ENCODE peak calls at places on chromosome 20, in five cellular contexts. S is K562, G is H1, H is HepG2, N is IMR-90. L is an unnamed sample.

GRCh38 chr20:63652192-63652980 is 838 bp downstream of the STMN3 start:
- DNase-seq in G (peak), H (peak), N (no peak), S (peak), L (no peak)

GRCh38 chr20:21432911-21433310 is 35.6 kb upstream of the NKX2-4 start:
- DNase-seq in G (no peak), H (no peak), N (no peak), S (no peak), L (no peak)

GRCh38 chr20:24612799-24613775 is 143.7 kb downstream of the SYNDIG1 start:
- DNase-seq in S (no peak), H (no peak), N (peak), G (no peak), L (no peak)

GRCh38 chr20:37288091-37288490 is 1.4 kb upstream of the MANBAL start:
- DNase-seq in H (no peak), N (no peak), S (no peak), G (no peak), L (no peak)

GRCh38 chr20:47071646-47072185 is 177.1 kb downstream of the EYA2 start:
- DNase-seq in H (no peak), G (no peak), S (no peak), N (no peak), L (no peak)

GRCh38 chr20:63054695-63055240 is 48.0 kb upstream of the BHLHE23 start:
- DNase-seq in H (no peak), S (no peak), G (peak), N (no peak), L (no peak)

GRCh38 chr20:1177680-1178079 is 7.1 kb downstream of the TMEM74B start:
- DNase-seq in H (peak), S (peak), N (peak), G (peak), L (peak)

GRCh38 chr20:22617160-22617559 is 32.8 kb upstream of the FOXA2 start:
- DNase-seq in N (no peak), S (no peak), H (peak), G (peak), L (peak)

GRCh38 chr20:18984238-18985200 is 170.9 kb downstream of the SCP2D1 start:
- DNase-seq in G (no peak), H (no peak), S (peak), N (no peak), L (no peak)

GRCh38 chr20:1734269-1734858 is 76.8 kb upstream of the SIRPG start:
- DNase-seq in H (peak), S (no peak), G (no peak), N (no peak), L (peak)

GRCh38 chr20:1935696-1936366 is 40.6 kb downstream of the SIRPA start:
- DNase-seq in S (no peak), N (no peak), H (no peak), G (no peak), L (no peak)

GRCh38 chr20:43188234-43188653 is 1.5 kb downstream of the PTPRT start:
- DNase-seq in G (peak), S (no peak), H (no peak), N (no peak), L (no peak)

GRCh38 chr20:17619351-17620093 is 49.6 kb downstream of the DSTN start:
- DNase-seq in H (no peak), G (no peak), N (no peak), S (no peak), L (no peak)

GRCh38 chr20:9417665-9418064 is 96.7 kb upstream of the LAMP5 start:
- DNase-seq in S (no peak), H (no peak), G (no peak), N (peak), L (no peak)

GRCh38 chr20:11229772-11230171 is 556.0 kb upstream of the JAG1 start:
- DNase-seq in S (no peak), N (peak), G (no peak), H (no peak), L (peak)

GRCh38 chr20:46210672-46211330 is 92.7 kb downstream of the CD40 start:
- DNase-seq in N (no peak), G (no peak), H (no peak), S (no peak), L (no peak)

GRCh38 chr20:51193066-51193772 is 170.3 kb upstream of the KCNG1 start:
- DNase-seq in G (no peak), S (no peak), H (no peak), N (peak), L (no peak)

GRCh38 chr20:8853805-8854338 is 215.0 kb upstream of the PLCB4 start:
- DNase-seq in S (peak), N (peak), G (no peak), H (peak), L (peak)

GRCh38 chr20:47499053-47499452 is 2.6 kb upstream of the NCOA3 start:
- DNase-seq in G (no peak), H (no peak), N (no peak), S (no peak), L (no peak)

GRCh38 chr20:15916623-15917022 is 656.6 kb downstream of the KIF16B start:
- DNase-seq in G (no peak), N (no peak), H (no peak), S (no peak), L (no peak)

GRCh38 chr20:9068896-9069663 is at the start of gene PLCB4:
- DNase-seq in G (peak), S (peak), H (no peak), N (peak), L (peak)

GRCh38 chr20:62929051-62929538 is 2.8 kb upstream of the DIDO1 start:
- DNase-seq in G (peak), S (peak), N (peak), H (peak), L (no peak)

GRCh38 chr20:38856570-38856969 is 51.1 kb downstream of the PPP1R16B start:
- DNase-seq in S (no peak), H (no peak), N (no peak), G (no peak), L (no peak)

GRCh38 chr20:34185766-34186620 is 55.2 kb upstream of the ASIP start:
- DNase-seq in S (no peak), N (no peak), G (no peak), H (no peak), L (no peak)
- TF ChIP-seq MAFK in S (no peak), N (no peak), G (no peak), H (no peak), L (no peak)

DNA sequence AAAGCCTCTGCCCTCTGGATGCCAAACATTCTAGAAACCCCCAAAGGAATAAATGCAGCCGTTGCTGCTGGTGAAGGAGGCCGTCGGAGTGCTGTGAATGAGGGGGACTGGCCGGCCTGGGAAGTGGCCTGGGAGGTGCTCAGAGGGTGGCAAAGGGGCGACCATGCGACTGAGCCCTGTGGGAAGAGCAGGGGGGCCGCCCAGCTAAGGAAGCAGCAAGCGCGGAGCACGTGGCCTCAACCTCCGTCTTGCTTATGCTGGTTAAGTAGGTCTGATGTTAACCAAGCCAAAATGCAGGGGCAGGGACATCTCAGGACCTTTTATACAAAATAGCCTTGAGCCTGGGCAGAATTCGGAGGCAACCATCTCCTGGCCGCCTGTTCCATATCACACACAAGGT is 381.5 kb downstream of the TAF4 start:
- DNase-seq in H (no peak), N (no peak), S (no peak), G (no peak), L (no peak)
- TF ChIP-seq RAD21 in H (no peak), N (no peak), S (no peak), G (no peak), L (no peak)

DNA sequence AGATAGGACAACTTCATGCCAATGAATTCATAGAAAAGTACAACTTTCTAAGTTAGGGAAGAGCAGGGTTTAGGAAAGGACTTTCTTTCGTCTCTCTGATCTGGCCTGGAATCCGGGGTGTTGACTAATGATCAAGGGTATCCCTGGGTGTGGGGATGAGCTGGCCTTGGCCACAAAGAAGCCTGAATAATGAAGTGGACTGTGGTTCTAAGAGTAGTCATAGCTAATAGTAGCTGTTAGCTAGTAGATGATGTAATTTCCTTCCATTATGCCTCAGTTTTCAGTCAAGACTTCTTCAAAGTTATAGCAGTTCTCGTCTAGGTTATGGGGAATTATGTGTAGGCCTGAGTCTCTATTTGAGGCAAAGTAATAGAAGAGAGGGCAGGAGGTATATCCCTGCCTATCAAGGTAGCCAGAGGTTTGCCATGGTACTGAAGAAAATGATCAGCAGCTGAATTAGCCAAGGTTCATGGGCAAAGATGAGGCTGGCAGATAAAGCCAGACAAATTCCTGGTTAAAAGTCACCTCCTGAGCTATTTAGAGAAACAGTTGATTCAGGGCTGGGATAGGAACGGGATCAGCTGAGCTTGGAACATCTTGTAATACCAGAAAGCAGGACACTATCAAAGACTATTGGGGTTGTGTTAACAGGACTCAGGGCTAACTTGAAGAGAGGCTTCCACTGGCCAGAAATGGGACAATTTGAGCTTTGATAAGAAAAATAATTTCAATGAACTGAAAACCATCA is 18.7 kb upstream of the TRPC4AP start:
- DNase-seq in G (no peak), H (no peak), N (peak), S (no peak), L (no peak)
- TF ChIP-seq MAFK in G (no peak), H (no peak), N (no peak), S (no peak), L (no peak)

GRCh38 chr20:49366687-49367086 is 88.8 kb upstream of the ZNFX1 start:
- DNase-seq in S (no peak), G (no peak), N (no peak), H (no peak), L (no peak)

GRCh38 chr20:49372095-49372734 is 94.4 kb upstream of the ZNFX1 start:
- DNase-seq in H (no peak), G (no peak), N (no peak), S (no peak), L (no peak)

GRCh38 chr20:49367113-49367512 is 89.3 kb upstream of the ZNFX1 start:
- DNase-seq in H (no peak), N (no peak), G (no peak), S (no peak), L (no peak)

GRCh38 chr20:49368596-49368995 is 90.7 kb upstream of the ZNFX1 start:
- DNase-seq in H (no peak), G (no peak), S (no peak), N (no peak), L (no peak)
- TF ChIP-seq RAD21 in H (no peak), G (no peak), S (no peak), N (no peak), L (no peak)

GRCh38 chr20:61189534-61189933 is 62.5 kb upstream of the CDH4 start:
- DNase-seq in S (no peak), H (no peak), G (no peak), N (no peak), L (no peak)

GRCh38 chr20:61184194-61184593 is 67.9 kb upstream of the CDH4 start:
- DNase-seq in N (no peak), S (no peak), H (no peak), G (no peak), L (no peak)

GRCh38 chr20:61185181-61185580 is 66.9 kb upstream of the CDH4 start:
- DNase-seq in H (no peak), N (no peak), S (no peak), G (no peak), L (no peak)

GRCh38 chr20:61186771-61187170 is 65.3 kb upstream of the CDH4 start:
- DNase-seq in H (no peak), S (no peak), N (peak), G (no peak), L (no peak)

DNA sequence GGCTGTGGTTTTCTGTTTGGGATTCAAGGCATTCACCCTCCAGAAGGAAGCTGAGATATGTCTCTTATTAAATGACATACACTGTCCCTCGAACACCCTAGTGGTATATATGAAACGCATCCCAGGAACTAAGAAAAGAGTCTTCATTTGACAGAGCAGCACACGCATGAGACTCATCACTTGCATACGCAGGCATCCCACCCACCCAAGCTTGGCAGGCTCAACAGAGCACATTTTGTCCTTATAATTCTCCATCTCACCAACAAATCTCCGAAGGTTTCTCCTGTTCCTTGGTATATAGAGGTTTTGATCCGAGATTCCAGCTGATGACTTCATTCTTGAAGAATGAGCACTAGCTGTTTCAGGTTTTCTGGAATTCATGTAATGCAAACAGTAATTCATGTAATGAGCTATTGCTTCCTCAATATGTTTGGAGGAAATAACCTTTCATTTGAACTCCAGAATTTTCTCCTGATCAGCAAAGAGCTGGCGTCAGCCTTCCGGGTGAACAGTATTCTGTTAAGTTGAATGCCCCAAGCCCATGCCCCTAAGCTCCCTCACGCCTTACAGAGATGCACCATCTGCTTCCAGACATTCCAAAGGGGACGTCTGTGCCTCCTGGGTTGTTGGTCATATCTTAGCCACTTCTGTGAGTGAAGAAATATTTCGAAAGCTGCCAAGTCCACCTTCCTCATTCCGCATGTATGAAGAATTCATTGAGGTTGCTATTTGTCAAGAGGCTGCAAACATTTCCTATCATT is 66.0 kb upstream of the CDH4 start:
- DNase-seq in S (no peak), G (no peak), N (peak), H (no peak), L (peak)
- TF ChIP-seq MAFK in S (no peak), G (no peak), N (peak), H (no peak), L (peak)